ENCODE peak calls at places on chromosomes 6 and 20, in seven cellular contexts. L is suprapubic skin, C is upper lobe of right lung, U is foreskin fibroblast, T is NCI-H1092, W is H4, V is neural progenitor cell. S is an unnamed sample.
A peak's percentile ranks its signal among the peaks of the same experiment; 100 is the strongest.

GRCh38 chr6:134437376-134437775 is 119.5 kb upstream of the SGK1 start:
- DNase-seq in U (no peak), T (no peak), W (no peak), L (no peak), C (no peak), V (no peak), S (no peak)

GRCh38 chr20:58523916-58524315 is 8.7 kb upstream of the APCDD1L start:
- DNase-seq in W (no peak), C (no peak), V (peak; percentile 34), U (peak; percentile 7), L (no peak), T (no peak), S (no peak)

GRCh38 chr6:11609324-11610071 is 71.9 kb downstream of the TMEM170B start:
- DNase-seq in T (no peak), L (no peak), U (peak; percentile 92), W (peak; percentile 93), V (peak; percentile 47), C (no peak), S (no peak)

GRCh38 chr6:79137671-79138070 is 59.6 kb upstream of the PHIP start:
- DNase-seq in L (no peak), U (peak; percentile 8), C (no peak), W (no peak), T (no peak), V (no peak), S (no peak)

GRCh38 chr6:27250955-27251671 is 3.6 kb downstream of the PRSS16 start:
- DNase-seq in T (peak; percentile 24), U (no peak), C (peak; percentile 97), V (peak; percentile 97), L (peak; percentile 87), W (peak; percentile 73), S (peak; percentile 55)

GRCh38 chr6:89239338-89239737 is 22.2 kb upstream of the GABRR1 start:
- DNase-seq in V (no peak), U (no peak), L (no peak), W (no peak), T (no peak), C (no peak), S (no peak)

GRCh38 chr6:28235912-28236452 is 10.9 kb downstream of the ZSCAN9 start:
- DNase-seq in U (no peak), C (no peak), W (no peak), L (no peak), T (no peak), V (peak; percentile 15), S (no peak)

GRCh38 chr6:42260972-42261371 is 43.3 kb upstream of the MRPS10 start:
- DNase-seq in V (peak; percentile 69), L (no peak), W (no peak), U (no peak), T (no peak), C (no peak), S (no peak)

GRCh38 chr6:111423960-111424846 is 58.8 kb downstream of the REV3L start:
- DNase-seq in C (no peak), V (no peak), W (peak; percentile 8), T (peak; percentile 48), L (no peak), U (peak; percentile 41), S (no peak)

GRCh38 chr20:39775110-39775509 is 813.0 kb downstream of the DHX35 start:
- DNase-seq in T (peak; percentile 37), L (peak; percentile 88), U (no peak), C (no peak), W (no peak), V (no peak), S (no peak)

GRCh38 chr6:41375598-41376151 is 40.3 kb downstream of the NCR2 start:
- DNase-seq in U (no peak), W (no peak), T (no peak), C (no peak), L (no peak), V (peak; percentile 68), S (no peak)

GRCh38 chr6:17865798-17866725 is 121.4 kb downstream of the KIF13A start:
- DNase-seq in C (no peak), W (peak; percentile 83), T (no peak), U (peak; percentile 95), L (peak; percentile 84), V (no peak), S (no peak)

GRCh38 chr6:107666084-107666981 is 157.8 kb downstream of the SCML4 start:
- DNase-seq in T (peak; percentile 21), U (no peak), W (peak; percentile 44), L (no peak), C (no peak), V (no peak), S (no peak)

GRCh38 chr6:72424476-72424875 is 197.4 kb upstream of the KCNQ5 start:
- DNase-seq in L (no peak), T (no peak), V (no peak), W (no peak), C (no peak), U (no peak), S (no peak)